ENCODE peak calls at places on chromosomes 5 and 9, in four cellular contexts. C is suprapubic skin, K is AG04449, S is H1. T is an unnamed sample.

GRCh38 chr5:116765441-116765840 is 190.8 kb upstream of the SEMA6A start:
- DNase-seq in C (no peak), K (no peak), S (no peak), T (no peak)

GRCh38 chr5:96537386-96537785 is 104.3 kb upstream of the PCSK1 start:
- DNase-seq in C (no peak), K (peak), S (no peak), T (no peak)

GRCh38 chr9:128007566-128008138 is 26.9 kb upstream of the EEIG1 start:
- DNase-seq in C (no peak), K (no peak), S (no peak), T (no peak)

GRCh38 chr5:149264432-149265069 is 7.1 kb upstream of the AFAP1L1 start:
- DNase-seq in C (no peak), K (no peak), S (peak), T (no peak)

GRCh38 chr5:168736201-168736940 is 157.2 kb upstream of the PANK3 start:
- DNase-seq in C (no peak), K (no peak), S (no peak), T (peak)

GRCh38 chr9:99632349-99633038 is 189.2 kb upstream of the NR4A3 start:
- DNase-seq in C (no peak), K (no peak), S (no peak), T (no peak)

GRCh38 chr9:27673626-27674025 is 100.3 kb upstream of the C9orf72 start:
- DNase-seq in C (no peak), K (no peak), S (no peak), T (no peak)

GRCh38 chr5:87825583-87825982 is 412.9 kb upstream of the CCNH start:
- DNase-seq in C (no peak), K (no peak), S (no peak), T (no peak)

GRCh38 chr5:2430606-2431005 is 320.9 kb downstream of the IRX2 start:
- DNase-seq in C (no peak), K (no peak), S (no peak), T (no peak)

GRCh38 chr5:150238646-150239045 is 48.8 kb downstream of the SLC6A7 start:
- DNase-seq in C (no peak), K (no peak), S (no peak), T (no peak)

GRCh38 chr5:142597025-142597424 is 88.9 kb downstream of the FGF1 start:
- DNase-seq in C (no peak), K (no peak), S (no peak), T (no peak)

GRCh38 chr5:137564475-137564961 is 65.4 kb upstream of the SPOCK1 start:
- DNase-seq in C (no peak), K (no peak), S (no peak), T (no peak)

GRCh38 chr5:71828641-71829040 is 109.6 kb downstream of the CARTPT start:
- DNase-seq in C (no peak), K (peak), S (no peak), T (no peak)

GRCh38 chr9:34492051-34492450 is 30.7 kb downstream of the ENHO start:
- DNase-seq in C (no peak), K (no peak), S (no peak), T (no peak)

GRCh38 chr5:1349246-1349645 is 4.3 kb upstream of the CLPTM1L start:
- DNase-seq in C (no peak), K (no peak), S (no peak), T (no peak)

GRCh38 chr5:88660947-88661869 is 221.8 kb downstream of the MEF2C start:
- DNase-seq in C (no peak), K (no peak), S (no peak), T (no peak)

GRCh38 chr9:1837453-1838084 is 177.6 kb upstream of the SMARCA2 start:
- DNase-seq in C (no peak), K (no peak), S (peak), T (no peak)

GRCh38 chr5:140565780-140566095 is 1.1 kb downstream of the SLC35A4 start:
- DNase-seq in C (no peak), K (no peak), S (no peak), T (no peak)

GRCh38 chr5:127351418-127351817 is 60.8 kb downstream of the MEGF10 start:
- DNase-seq in C (no peak), K (no peak), S (no peak), T (no peak)

GRCh38 chr5:168976311-168976893 is 324.5 kb downstream of the SLIT3 start:
- DNase-seq in C (no peak), K (peak), S (no peak), T (no peak)

GRCh38 chr5:132228241-132229035 is 785 bp upstream of the P4HA2 start:
- DNase-seq in C (peak), K (no peak), S (no peak), T (peak)
- H3K4me3 ChIP-seq in C (peak), K (peak), S (peak), T (peak)

DNA sequence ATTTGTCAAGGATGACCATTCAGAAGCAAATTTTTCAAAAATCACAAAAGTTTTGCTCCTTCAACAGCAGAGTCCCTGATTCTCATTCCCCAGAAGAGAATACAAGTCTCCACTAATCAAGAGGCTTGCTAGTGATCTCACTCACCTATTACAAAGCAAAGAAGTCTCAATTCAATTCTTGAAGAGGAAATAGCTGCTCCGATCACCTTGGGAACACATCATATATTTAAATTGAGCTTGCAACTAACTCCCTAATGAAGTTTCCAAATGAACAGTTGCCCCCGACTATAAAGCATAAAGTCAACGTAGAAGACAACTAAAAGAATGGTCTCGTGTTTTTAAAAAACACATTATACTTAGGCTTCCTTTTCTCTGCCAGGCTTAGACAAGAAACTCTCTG is 1.6 kb downstream of the LIFR start:
- DNase-seq in C (no peak), K (no peak), S (no peak), T (no peak)
- H3K4me3 ChIP-seq in C (peak), K (peak), S (peak), T (peak)

GRCh38 chr5:135035678-135036030 is 1.6 kb upstream of the PITX1 start:
- DNase-seq in C (no peak), K (no peak), S (no peak), T (no peak)
- H3K4me3 ChIP-seq in C (no peak), K (no peak), S (no peak), T (no peak)

GRCh38 chr9:89234636-89235035 is 56.0 kb upstream of the SHC3 start:
- DNase-seq in C (no peak), K (no peak), S (no peak), T (no peak)

GRCh38 chr9:89236955-89237573 is 58.4 kb upstream of the SHC3 start:
- DNase-seq in C (no peak), K (no peak), S (no peak), T (no peak)

GRCh38 chr9:89234186-89234585 is 55.6 kb upstream of the SHC3 start:
- DNase-seq in C (no peak), K (no peak), S (no peak), T (no peak)
- H3K4me3 ChIP-seq in C (peak), K (no peak), S (peak), T (no peak)

GRCh38 chr9:104993291-104993963 is 65.5 kb upstream of the ABCA1 start:
- DNase-seq in C (peak), K (no peak), S (peak), T (peak)

GRCh38 chr9:104997536-104997935 is 69.6 kb upstream of the ABCA1 start:
- DNase-seq in C (no peak), K (no peak), S (no peak), T (no peak)

GRCh38 chr9:104988539-104988938 is 60.6 kb upstream of the ABCA1 start:
- DNase-seq in C (no peak), K (no peak), S (no peak), T (no peak)

GRCh38 chr9:104991144-104991953 is 63.4 kb upstream of the ABCA1 start:
- DNase-seq in C (peak), K (no peak), S (no peak), T (peak)

GRCh38 chr9:104992696-104993095 is 64.7 kb upstream of the ABCA1 start:
- DNase-seq in C (no peak), K (no peak), S (no peak), T (no peak)
- H3K4me3 ChIP-seq in C (no peak), K (no peak), S (no peak), T (peak)

DNA sequence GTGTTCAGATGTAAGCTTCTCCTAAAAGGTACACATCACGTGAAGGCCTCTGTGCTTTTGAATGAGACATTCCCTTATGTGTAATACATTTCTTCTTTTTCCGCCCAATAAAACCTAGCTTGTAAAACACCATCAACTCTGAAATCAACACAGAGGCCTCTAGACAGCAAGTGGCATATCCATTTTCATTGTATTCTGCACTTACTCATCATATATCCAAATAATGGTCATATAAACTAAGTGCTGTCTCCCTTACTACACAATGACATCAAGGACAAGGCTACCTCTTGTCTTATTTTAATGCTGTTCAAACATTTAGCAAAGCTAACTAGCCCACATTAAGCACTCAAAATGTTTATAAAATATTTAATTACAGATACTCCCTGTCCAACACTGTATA is 108.5 kb downstream of the ELAVL2 start:
- DNase-seq in C (no peak), K (no peak), S (no peak), T (no peak)
- H3K4me3 ChIP-seq in C (no peak), K (no peak), S (no peak), T (no peak)

GRCh38 chr9:37424686-37425297 is 2.3 kb downstream of the GRHPR start:
- DNase-seq in C (no peak), K (no peak), S (no peak), T (no peak)

GRCh38 chr9:37421914-37422288 is 595 bp upstream of the GRHPR start:
- DNase-seq in C (no peak), K (no peak), S (no peak), T (no peak)

GRCh38 chr9:37422289-37423104 is at the start of gene GRHPR:
- DNase-seq in C (peak), K (no peak), S (no peak), T (peak)

GRCh38 chr9:37424204-37424685 is 1.7 kb downstream of the GRHPR start:
- DNase-seq in C (no peak), K (no peak), S (no peak), T (no peak)

DNA sequence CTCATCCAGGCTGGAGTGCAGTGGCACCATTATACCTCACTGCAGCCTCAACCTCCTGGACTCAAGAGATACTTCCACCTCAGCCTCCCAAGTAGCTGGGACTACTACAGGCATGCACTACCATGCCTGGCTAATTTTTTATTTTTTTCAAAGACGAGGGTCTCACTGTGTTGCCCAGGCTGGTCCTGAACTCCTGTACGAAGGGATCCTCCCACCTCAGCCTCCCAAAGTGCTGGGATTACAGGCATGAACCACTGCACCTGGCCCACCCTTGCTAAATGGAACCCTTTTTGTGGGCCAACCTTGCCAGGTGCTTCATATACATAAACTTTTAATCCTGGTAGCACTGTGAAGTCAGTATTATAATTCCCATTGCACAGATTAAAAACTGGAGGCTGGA is 1.0 kb downstream of the GRHPR start:
- DNase-seq in C (no peak), K (no peak), S (no peak), T (no peak)
- H3K4me3 ChIP-seq in C (peak), K (peak), S (peak), T (peak)

GRCh38 chr5:167049771-167050567 is 1241.5 kb upstream of the WWC1 start:
- DNase-seq in C (no peak), K (no peak), S (no peak), T (no peak)

GRCh38 chr5:167050568-167051214 is 1240.8 kb upstream of the WWC1 start:
- DNase-seq in C (no peak), K (no peak), S (no peak), T (no peak)

GRCh38 chr5:167049043-167049663 is 1242.3 kb upstream of the WWC1 start:
- DNase-seq in C (no peak), K (no peak), S (no peak), T (no peak)

GRCh38 chr5:167051369-167051768 is 1240.1 kb upstream of the WWC1 start:
- DNase-seq in C (no peak), K (no peak), S (no peak), T (no peak)
- H3K4me3 ChIP-seq in C (no peak), K (no peak), S (no peak), T (no peak)

GRCh38 chr9:97854696-97855485 is 1.9 kb downstream of the FOXE1 start:
- DNase-seq in C (no peak), K (no peak), S (no peak), T (no peak)

GRCh38 chr9:97852399-97853055 is 499 bp upstream of the FOXE1 start:
- DNase-seq in C (no peak), K (no peak), S (no peak), T (no peak)

GRCh38 chr9:97853844-97854695 is 1.0 kb downstream of the FOXE1 start:
- DNase-seq in C (no peak), K (no peak), S (no peak), T (no peak)

GRCh38 chr9:97852001-97852398 is 1.0 kb upstream of the FOXE1 start:
- DNase-seq in C (no peak), K (no peak), S (no peak), T (no peak)

GRCh38 chr9:97853056-97853843 is at the start of gene FOXE1:
- DNase-seq in C (no peak), K (no peak), S (no peak), T (no peak)
- H3K4me3 ChIP-seq in C (peak), K (peak), S (peak), T (peak)

GRCh38 chr9:97695390-97695789 is 1.8 kb downstream of the XPA start:
- DNase-seq in C (no peak), K (no peak), S (no peak), T (no peak)
- H3K4me3 ChIP-seq in C (no peak), K (peak), S (no peak), T (peak)